ENCODE peak calls at places on chromosome 12, in five cellular contexts. F is D341Med; D is activated CD4-positive, alpha-beta T cell treated with anti-CD3 and anti-CD28 coated beads, Interleukin-2, amount 10 ng/mL, durations not matched to agents 7 days and 5 days; J is natural killer cell treated with Interleukin-12 subunit alpha and Interleukin-12 subunit beta and Interleukin-15 and Interleukin-18, amount 100 ng/mL, for 72 hours; T is stimulated activated CD4-positive, alpha-beta T cell treated with anti-CD3 and anti-CD28 coated beads, Interleukin-15, amount 100 ng/mL, for 24 hours. C is an unnamed sample.
A peak's percentile ranks its signal among the peaks of the same experiment; 100 is the strongest.

GRCh38 chr12:264269-264668 is 1.6 kb upstream of the SLC6A13 start:
- DNase-seq in F (no peak), D (no peak), J (no peak), T (no peak), C (no peak)

GRCh38 chr12:120158351-120158750 is 36.2 kb downstream of the GCN1 start:
- DNase-seq in F (no peak), D (no peak), J (no peak), T (no peak), C (no peak)

GRCh38 chr12:6843118-6843902 is 2.6 kb downstream of the GNB3 start:
- DNase-seq in F (peak; percentile 47), D (no peak), J (no peak), T (no peak), C (no peak)

GRCh38 chr12:1533602-1534304 is 60.6 kb downstream of the FBXL14 start:
- DNase-seq in F (no peak), D (peak; percentile 60), J (peak; percentile 75), T (peak; percentile 64), C (no peak)

GRCh38 chr12:52204095-52204930 is 12.5 kb upstream of the KRT80 start:
- DNase-seq in F (no peak), D (no peak), J (no peak), T (no peak), C (peak; percentile 6)

GRCh38 chr12:112796067-112796466 is 4.5 kb downstream of the RPH3A start:
- DNase-seq in F (no peak), D (no peak), J (no peak), T (no peak), C (no peak)

GRCh38 chr12:110600254-110600653 is 13.7 kb upstream of the TCTN1 start:
- DNase-seq in F (peak; percentile 34), D (no peak), J (no peak), T (no peak), C (no peak)

GRCh38 chr12:76927170-76927784 is 48.5 kb upstream of the CSRP2 start:
- DNase-seq in F (peak; percentile 75), D (peak; percentile 38), J (no peak), T (peak; percentile 61), C (peak; percentile 22)

GRCh38 chr12:55724226-55724939 is 4.2 kb downstream of the RDH5 start:
- DNase-seq in F (peak; percentile 78), D (peak; percentile 77), J (peak; percentile 72), T (peak; percentile 76), C (peak; percentile 76)

C was measured in left cardiac atrium.